ENCODE peak calls at places on chromosome 21, in nine cellular contexts. One of them, this sample, is unnamed.

GRCh38 chr21:45822002-45822397 is 159.6 kb upstream of the COL6A1 start:
- DNase-seq in AG10803: no peak
- DNase-seq in K562: no peak
- DNase-seq in right lobe of liver: no peak
- DNase-seq in HFFc6: no peak
- DNase-seq in GM12865: no peak
- DNase-seq in WERI-Rb-1: no peak
- DNase-seq in retinal pigment epithelial cell: no peak
- DNase-seq in psoas muscle: no peak
- DNase-seq in this sample: no peak

GRCh38 chr21:41973861-41974751 is 20.3 kb upstream of the C2CD2 start:
- DNase-seq in AG10803: no peak
- DNase-seq in K562: peak
- DNase-seq in right lobe of liver: no peak
- DNase-seq in HFFc6: no peak
- DNase-seq in GM12865: peak
- DNase-seq in WERI-Rb-1: no peak
- DNase-seq in retinal pigment epithelial cell: no peak
- DNase-seq in psoas muscle: no peak
- DNase-seq in this sample: no peak

GRCh38 chr21:40531016-40531415 is 315.9 kb downstream of the DSCAM start:
- DNase-seq in AG10803: no peak
- DNase-seq in K562: no peak
- DNase-seq in right lobe of liver: no peak
- DNase-seq in HFFc6: no peak
- DNase-seq in GM12865: no peak
- DNase-seq in WERI-Rb-1: no peak
- DNase-seq in retinal pigment epithelial cell: no peak
- DNase-seq in psoas muscle: no peak
- DNase-seq in this sample: no peak

GRCh38 chr21:14120091-14120734 is 90.5 kb downstream of the LIPI start:
- DNase-seq in AG10803: peak
- DNase-seq in K562: peak
- DNase-seq in right lobe of liver: peak
- DNase-seq in HFFc6: peak
- DNase-seq in GM12865: peak
- DNase-seq in WERI-Rb-1: peak
- DNase-seq in retinal pigment epithelial cell: no peak
- DNase-seq in psoas muscle: no peak
- DNase-seq in this sample: no peak

GRCh38 chr21:25995283-25995682 is 175.3 kb downstream of the APP start:
- DNase-seq in AG10803: no peak
- DNase-seq in K562: no peak
- DNase-seq in right lobe of liver: no peak
- DNase-seq in HFFc6: no peak
- DNase-seq in GM12865: no peak
- DNase-seq in WERI-Rb-1: no peak
- DNase-seq in retinal pigment epithelial cell: no peak
- DNase-seq in psoas muscle: no peak
- DNase-seq in this sample: no peak

GRCh38 chr21:35559128-35559831 is 501.0 kb downstream of the SETD4 start:
- DNase-seq in AG10803: peak
- DNase-seq in K562: no peak
- DNase-seq in right lobe of liver: no peak
- DNase-seq in HFFc6: peak
- DNase-seq in GM12865: no peak
- DNase-seq in WERI-Rb-1: no peak
- DNase-seq in retinal pigment epithelial cell: no peak
- DNase-seq in psoas muscle: no peak
- DNase-seq in this sample: no peak

GRCh38 chr21:39430457-39430856 is 15.1 kb downstream of the LCA5L start:
- DNase-seq in AG10803: peak
- DNase-seq in K562: peak
- DNase-seq in right lobe of liver: no peak
- DNase-seq in HFFc6: no peak
- DNase-seq in GM12865: no peak
- DNase-seq in WERI-Rb-1: peak
- DNase-seq in retinal pigment epithelial cell: peak
- DNase-seq in psoas muscle: no peak
- DNase-seq in this sample: no peak

GRCh38 chr21:34812510-34813265 is 143.9 kb downstream of the CLIC6 start:
- DNase-seq in AG10803: peak
- DNase-seq in K562: no peak
- DNase-seq in right lobe of liver: no peak
- DNase-seq in HFFc6: peak
- DNase-seq in GM12865: no peak
- DNase-seq in WERI-Rb-1: no peak
- DNase-seq in retinal pigment epithelial cell: no peak
- DNase-seq in psoas muscle: no peak
- DNase-seq in this sample: no peak

GRCh38 chr21:15064576-15065380 is at the start of gene NRIP1:
- DNase-seq in AG10803: peak
- DNase-seq in K562: peak
- DNase-seq in right lobe of liver: peak
- DNase-seq in HFFc6: peak
- DNase-seq in GM12865: peak
- DNase-seq in WERI-Rb-1: peak
- DNase-seq in retinal pigment epithelial cell: peak
- DNase-seq in psoas muscle: peak
- DNase-seq in this sample: peak

GRCh38 chr21:45788635-45789506 is 145.3 kb downstream of the PCBP3 start:
- DNase-seq in AG10803: no peak
- DNase-seq in K562: no peak
- DNase-seq in right lobe of liver: no peak
- DNase-seq in HFFc6: no peak
- DNase-seq in GM12865: no peak
- DNase-seq in WERI-Rb-1: no peak
- DNase-seq in retinal pigment epithelial cell: peak
- DNase-seq in psoas muscle: no peak
- DNase-seq in this sample: no peak

GRCh38 chr21:38244885-38245869 is 11.6 kb upstream of the KCNJ15 start:
- DNase-seq in AG10803: peak
- DNase-seq in K562: no peak
- DNase-seq in right lobe of liver: no peak
- DNase-seq in HFFc6: peak
- DNase-seq in GM12865: peak
- DNase-seq in WERI-Rb-1: no peak
- DNase-seq in retinal pigment epithelial cell: no peak
- DNase-seq in psoas muscle: no peak
- DNase-seq in this sample: no peak

GRCh38 chr21:41631564-41632461 is 123.9 kb upstream of the TMPRSS2 start:
- DNase-seq in AG10803: peak
- DNase-seq in K562: no peak
- DNase-seq in right lobe of liver: no peak
- DNase-seq in HFFc6: no peak
- DNase-seq in GM12865: no peak
- DNase-seq in WERI-Rb-1: no peak
- DNase-seq in retinal pigment epithelial cell: no peak
- DNase-seq in psoas muscle: no peak
- DNase-seq in this sample: peak

GRCh38 chr21:45868488-45868887 is 113.1 kb upstream of the COL6A1 start:
- DNase-seq in AG10803: no peak
- DNase-seq in K562: no peak
- DNase-seq in right lobe of liver: no peak
- DNase-seq in HFFc6: no peak
- DNase-seq in GM12865: no peak
- DNase-seq in WERI-Rb-1: no peak
- DNase-seq in retinal pigment epithelial cell: no peak
- DNase-seq in psoas muscle: peak
- DNase-seq in this sample: peak

GRCh38 chr21:39316062-39316461 is 2.6 kb upstream of the BRWD1 start:
- DNase-seq in AG10803: peak
- DNase-seq in K562: no peak
- DNase-seq in right lobe of liver: no peak
- DNase-seq in HFFc6: peak
- DNase-seq in GM12865: no peak
- DNase-seq in WERI-Rb-1: no peak
- DNase-seq in retinal pigment epithelial cell: no peak
- DNase-seq in psoas muscle: no peak
- DNase-seq in this sample: no peak

GRCh38 chr21:35503646-35504045 is 454.5 kb upstream of the RUNX1 start:
- DNase-seq in AG10803: peak
- DNase-seq in K562: no peak
- DNase-seq in right lobe of liver: no peak
- DNase-seq in HFFc6: no peak
- DNase-seq in GM12865: no peak
- DNase-seq in WERI-Rb-1: no peak
- DNase-seq in retinal pigment epithelial cell: no peak
- DNase-seq in psoas muscle: no peak
- DNase-seq in this sample: no peak

DNA sequence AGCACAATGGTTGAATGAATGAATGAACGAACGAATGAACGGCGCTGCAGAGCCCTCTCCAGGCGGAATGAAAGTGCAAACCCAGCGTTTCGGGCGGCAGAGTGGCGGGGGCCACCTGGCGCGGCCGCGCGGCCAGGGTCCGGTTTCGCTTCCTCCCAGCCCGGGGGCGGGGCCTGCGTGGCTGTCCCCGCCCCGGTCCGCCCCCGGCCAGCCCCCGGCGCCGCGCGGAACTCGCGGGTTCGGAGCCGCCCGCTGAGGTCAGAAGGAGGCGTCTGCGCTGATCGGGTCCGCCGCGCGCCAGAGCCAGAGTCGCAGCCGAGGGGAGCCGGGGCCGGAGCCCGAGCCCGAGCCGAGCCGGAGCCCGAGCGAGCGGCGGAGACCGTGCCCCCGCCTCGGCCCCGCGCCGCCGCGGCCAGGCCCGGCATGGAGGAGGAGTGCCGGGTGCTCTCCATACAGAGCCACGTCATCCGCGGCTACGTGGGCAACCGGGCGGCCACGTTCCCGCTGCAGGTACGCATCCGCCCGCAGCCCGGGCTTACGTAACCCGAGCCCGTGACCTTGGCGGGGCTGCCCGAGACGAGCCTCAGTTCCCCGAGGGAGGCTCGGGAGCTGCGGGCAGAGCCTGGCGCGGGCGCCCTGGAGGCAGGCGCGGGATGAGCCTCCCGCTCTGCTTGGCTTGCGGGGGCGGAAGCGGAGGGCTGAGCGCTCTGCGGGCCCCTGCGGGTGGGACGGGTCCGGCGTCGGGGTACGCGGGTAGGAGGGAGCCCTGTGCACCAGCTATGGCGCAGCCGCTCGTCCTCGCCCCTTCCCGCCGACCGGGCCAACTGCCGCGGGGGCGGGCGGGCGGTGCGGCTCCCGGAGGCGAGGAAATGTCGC is at the start of gene PDXK:
- DNase-seq in AG10803: peak
- DNase-seq in K562: peak
- DNase-seq in right lobe of liver: peak
- DNase-seq in HFFc6: peak
- DNase-seq in GM12865: peak
- DNase-seq in WERI-Rb-1: peak
- DNase-seq in retinal pigment epithelial cell: no peak
- DNase-seq in psoas muscle: peak
- DNase-seq in this sample: peak
- TF ChIP-seq CTCF in AG10803: no peak
- TF ChIP-seq CTCF in K562: peak
- TF ChIP-seq CTCF in right lobe of liver: peak
- TF ChIP-seq CTCF in HFFc6: peak
- TF ChIP-seq CTCF in GM12865: peak
- TF ChIP-seq CTCF in WERI-Rb-1: peak
- TF ChIP-seq CTCF in retinal pigment epithelial cell: peak
- TF ChIP-seq CTCF in psoas muscle: no peak
- TF ChIP-seq CTCF in this sample: no peak

DNA sequence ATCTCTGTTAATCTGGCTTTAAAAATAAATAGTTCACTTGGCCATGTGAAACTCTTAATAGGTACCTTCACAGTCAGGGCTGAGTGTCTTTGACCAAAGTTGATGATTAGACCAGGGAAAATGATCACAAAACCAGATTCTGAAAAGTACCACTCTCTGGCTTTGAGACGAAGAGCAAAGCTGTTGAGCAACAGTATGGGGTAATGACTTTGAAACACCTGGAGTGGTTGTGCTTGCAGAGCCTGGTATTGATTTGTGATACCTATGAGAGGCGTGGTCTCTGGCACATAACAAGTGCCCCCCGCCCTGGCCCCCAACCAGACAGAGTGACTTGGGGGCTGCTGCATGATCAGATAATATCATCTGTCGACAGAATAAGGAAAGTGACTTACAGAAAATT is 4.7 kb downstream of the HUNK start:
- DNase-seq in AG10803: no peak
- DNase-seq in K562: no peak
- DNase-seq in right lobe of liver: no peak
- DNase-seq in HFFc6: no peak
- DNase-seq in GM12865: no peak
- DNase-seq in WERI-Rb-1: no peak
- DNase-seq in retinal pigment epithelial cell: no peak
- DNase-seq in psoas muscle: no peak
- DNase-seq in this sample: no peak
- TF ChIP-seq CTCF in AG10803: no peak
- TF ChIP-seq CTCF in K562: no peak
- TF ChIP-seq CTCF in right lobe of liver: no peak
- TF ChIP-seq CTCF in HFFc6: no peak
- TF ChIP-seq CTCF in GM12865: no peak
- TF ChIP-seq CTCF in WERI-Rb-1: no peak
- TF ChIP-seq CTCF in retinal pigment epithelial cell: no peak
- TF ChIP-seq CTCF in psoas muscle: no peak
- TF ChIP-seq CTCF in this sample: no peak

DNA sequence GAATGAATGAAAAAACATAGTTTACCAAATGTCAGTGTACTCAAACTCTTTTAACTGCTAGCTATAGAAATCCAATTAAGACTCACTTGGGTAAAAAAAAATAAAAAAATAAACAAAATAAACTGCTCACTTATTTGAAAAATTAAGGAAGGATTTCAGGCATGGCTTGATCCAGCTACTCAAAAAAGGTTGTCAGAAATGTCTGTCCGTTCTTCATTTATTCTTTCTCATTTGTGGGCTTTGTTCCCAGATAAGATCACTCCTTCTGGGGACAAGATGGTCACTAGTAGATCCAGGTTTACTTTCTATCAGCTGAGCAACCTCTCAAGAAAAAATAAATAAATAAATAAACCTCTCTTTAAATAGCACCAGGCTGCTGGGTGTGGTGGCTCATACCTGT is 26.1 kb upstream of the PAXBP1 start:
- DNase-seq in AG10803: no peak
- DNase-seq in K562: no peak
- DNase-seq in right lobe of liver: no peak
- DNase-seq in HFFc6: no peak
- DNase-seq in GM12865: no peak
- DNase-seq in WERI-Rb-1: no peak
- DNase-seq in retinal pigment epithelial cell: no peak
- DNase-seq in psoas muscle: no peak
- DNase-seq in this sample: no peak
- TF ChIP-seq CTCF in AG10803: no peak
- TF ChIP-seq CTCF in K562: no peak
- TF ChIP-seq CTCF in right lobe of liver: no peak
- TF ChIP-seq CTCF in HFFc6: no peak
- TF ChIP-seq CTCF in GM12865: no peak
- TF ChIP-seq CTCF in WERI-Rb-1: no peak
- TF ChIP-seq CTCF in retinal pigment epithelial cell: no peak
- TF ChIP-seq CTCF in psoas muscle: no peak
- TF ChIP-seq CTCF in this sample: no peak

DNA sequence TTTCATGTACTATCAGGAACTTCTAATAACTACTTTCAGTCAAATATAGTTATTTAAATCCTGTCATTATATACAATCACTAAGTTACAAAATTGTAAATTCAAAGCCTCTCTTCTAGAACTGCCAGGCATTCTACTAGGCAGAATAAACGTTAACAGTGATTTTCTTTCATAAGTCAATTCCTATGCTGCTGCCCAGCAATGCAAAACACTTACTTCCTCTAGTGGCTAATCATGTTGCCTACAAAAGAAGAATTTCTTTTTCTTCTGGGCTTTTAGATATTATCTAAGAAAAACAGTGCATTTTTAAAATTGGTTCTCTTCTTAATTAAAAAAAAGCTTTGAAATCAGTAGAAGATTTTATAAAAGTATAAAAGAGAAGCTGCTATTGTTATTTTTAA is 509.8 kb upstream of the ADAMTS5 start:
- DNase-seq in AG10803: peak
- DNase-seq in K562: no peak
- DNase-seq in right lobe of liver: no peak
- DNase-seq in HFFc6: peak
- DNase-seq in GM12865: no peak
- DNase-seq in WERI-Rb-1: no peak
- DNase-seq in retinal pigment epithelial cell: peak
- DNase-seq in psoas muscle: no peak
- DNase-seq in this sample: no peak
- TF ChIP-seq CTCF in AG10803: peak
- TF ChIP-seq CTCF in K562: no peak
- TF ChIP-seq CTCF in right lobe of liver: peak
- TF ChIP-seq CTCF in HFFc6: peak
- TF ChIP-seq CTCF in GM12865: no peak
- TF ChIP-seq CTCF in WERI-Rb-1: no peak
- TF ChIP-seq CTCF in retinal pigment epithelial cell: peak
- TF ChIP-seq CTCF in psoas muscle: peak
- TF ChIP-seq CTCF in this sample: peak